ENCODE peak calls at places on chromosomes 6 and 20, in six cellular contexts. One of them, this sample, is unnamed.

GRCh38 chr20:64192406-64192805 is 28.2 kb downstream of the MYT1 start:
- DNase-seq in H1: peak; percentile 74
- DNase-seq in GM12891: no peak
- DNase-seq in K562: peak; percentile 39
- DNase-seq in GM12878: no peak
- DNase-seq in HepG2: no peak
- DNase-seq in this sample: no peak

GRCh38 chr20:20513720-20514119 is 145.8 kb downstream of the INSM1 start:
- DNase-seq in HepG2: no peak
- DNase-seq in K562: no peak
- DNase-seq in GM12891: no peak
- DNase-seq in H1: no peak
- DNase-seq in GM12878: no peak
- DNase-seq in this sample: no peak

GRCh38 chr6:113924199-113924791 is 46.7 kb downstream of the HDAC2 start:
- DNase-seq in GM12878: no peak
- DNase-seq in GM12891: no peak
- DNase-seq in HepG2: no peak
- DNase-seq in K562: no peak
- DNase-seq in H1: no peak
- DNase-seq in this sample: no peak

GRCh38 chr6:167558213-167558869 is 233.5 kb downstream of the TTLL2 start:
- DNase-seq in HepG2: no peak
- DNase-seq in GM12891: no peak
- DNase-seq in GM12878: no peak
- DNase-seq in K562: no peak
- DNase-seq in H1: no peak
- DNase-seq in this sample: no peak

GRCh38 chr6:157514659-157515496 is 133.9 kb downstream of the ZDHHC14 start:
- DNase-seq in K562: peak; percentile 96
- DNase-seq in GM12891: no peak
- DNase-seq in H1: no peak
- DNase-seq in HepG2: peak; percentile 75
- DNase-seq in GM12878: no peak
- DNase-seq in this sample: no peak

GRCh38 chr6:72218125-72218524 is 331.8 kb downstream of the RIMS1 start:
- DNase-seq in H1: peak; percentile 61
- DNase-seq in GM12891: no peak
- DNase-seq in K562: peak; percentile 5
- DNase-seq in HepG2: peak; percentile 17
- DNase-seq in GM12878: no peak
- DNase-seq in this sample: no peak

GRCh38 chr6:52697903-52698302 is 27.0 kb downstream of the TMEM14A start:
- DNase-seq in GM12878: no peak
- DNase-seq in K562: no peak
- DNase-seq in HepG2: no peak
- DNase-seq in GM12891: no peak
- DNase-seq in H1: no peak
- DNase-seq in this sample: no peak

GRCh38 chr6:155313602-155314091 is 637 bp downstream of the TFB1M start:
- DNase-seq in GM12891: no peak
- DNase-seq in H1: no peak
- DNase-seq in K562: no peak
- DNase-seq in HepG2: peak; percentile 65
- DNase-seq in GM12878: no peak
- DNase-seq in this sample: no peak

GRCh38 chr6:4891171-4891570 is 112.7 kb downstream of the RPP40 start:
- DNase-seq in HepG2: no peak
- DNase-seq in GM12891: no peak
- DNase-seq in GM12878: no peak
- DNase-seq in H1: no peak
- DNase-seq in K562: no peak
- DNase-seq in this sample: no peak

GRCh38 chr20:58141496-58141895 is 87.0 kb downstream of the ANKRD60 start:
- DNase-seq in K562: no peak
- DNase-seq in H1: no peak
- DNase-seq in GM12891: no peak
- DNase-seq in HepG2: no peak
- DNase-seq in GM12878: no peak
- DNase-seq in this sample: no peak

GRCh38 chr6:24603241-24603640 is 42.8 kb downstream of the KIAA0319 start:
- DNase-seq in HepG2: no peak
- DNase-seq in K562: no peak
- DNase-seq in H1: no peak
- DNase-seq in GM12878: no peak
- DNase-seq in GM12891: no peak
- DNase-seq in this sample: no peak

GRCh38 chr20:11101243-11101642 is 427.4 kb upstream of the JAG1 start:
- DNase-seq in HepG2: no peak
- DNase-seq in GM12878: no peak
- DNase-seq in K562: no peak
- DNase-seq in H1: no peak
- DNase-seq in GM12891: no peak
- DNase-seq in this sample: no peak

GRCh38 chr6:90197854-90198496 is 98.7 kb downstream of the BACH2 start:
- DNase-seq in HepG2: peak; percentile 16
- DNase-seq in H1: no peak
- DNase-seq in GM12878: no peak
- DNase-seq in GM12891: no peak
- DNase-seq in K562: no peak
- DNase-seq in this sample: no peak

GRCh38 chr6:129744201-129744879 is 34.4 kb upstream of the ARHGAP18 start:
- DNase-seq in H1: no peak
- DNase-seq in K562: no peak
- DNase-seq in GM12878: no peak
- DNase-seq in GM12891: no peak
- DNase-seq in HepG2: peak; percentile 76
- DNase-seq in this sample: no peak

GRCh38 chr6:170096191-170096802 is 194.6 kb downstream of the DLL1 start:
- DNase-seq in H1: peak; percentile 41
- DNase-seq in K562: no peak
- DNase-seq in HepG2: no peak
- DNase-seq in GM12891: no peak
- DNase-seq in GM12878: no peak
- DNase-seq in this sample: no peak

GRCh38 chr6:3538536-3538935 is 81.7 kb upstream of the SLC22A23 start:
- DNase-seq in GM12891: no peak
- DNase-seq in K562: no peak
- DNase-seq in H1: peak; percentile 26
- DNase-seq in GM12878: no peak
- DNase-seq in HepG2: no peak
- DNase-seq in this sample: no peak

GRCh38 chr20:44057698-44058675 is 129.0 kb downstream of the JPH2 start:
- DNase-seq in GM12891: no peak
- DNase-seq in K562: no peak
- DNase-seq in HepG2: no peak
- DNase-seq in H1: peak; percentile 33
- DNase-seq in GM12878: no peak
- DNase-seq in this sample: no peak

GRCh38 chr6:3759656-3760245 is 8.2 kb upstream of the PXDC1 start:
- DNase-seq in H1: no peak
- DNase-seq in HepG2: peak; percentile 43
- DNase-seq in K562: no peak
- DNase-seq in GM12878: no peak
- DNase-seq in GM12891: no peak
- DNase-seq in this sample: no peak

GRCh38 chr20:57751411-57751810 is 41.6 kb upstream of the PMEPA1 start:
- DNase-seq in H1: no peak
- DNase-seq in K562: no peak
- DNase-seq in GM12891: no peak
- DNase-seq in HepG2: no peak
- DNase-seq in GM12878: no peak
- DNase-seq in this sample: no peak

GRCh38 chr20:59559863-59560262 is 44.5 kb upstream of the PHACTR3 start:
- DNase-seq in GM12878: no peak
- DNase-seq in K562: no peak
- DNase-seq in H1: no peak
- DNase-seq in HepG2: no peak
- DNase-seq in GM12891: no peak
- DNase-seq in this sample: no peak

GRCh38 chr20:34222208-34222607 is 19.0 kb upstream of the ASIP start:
- DNase-seq in H1: no peak
- DNase-seq in HepG2: no peak
- DNase-seq in GM12891: no peak
- DNase-seq in GM12878: no peak
- DNase-seq in K562: no peak
- DNase-seq in this sample: no peak

GRCh38 chr20:20076297-20077065 is 24.1 kb downstream of the CFAP61 start:
- DNase-seq in H1: no peak
- DNase-seq in HepG2: no peak
- DNase-seq in GM12878: no peak
- DNase-seq in GM12891: no peak
- DNase-seq in K562: no peak
- DNase-seq in this sample: no peak

GRCh38 chr6:33247977-33248642 is 23.6 kb downstream of the VPS52 start:
- DNase-seq in H1: peak; percentile 98
- DNase-seq in HepG2: peak; percentile 80
- DNase-seq in K562: peak; percentile 82
- DNase-seq in GM12891: peak; percentile 56
- DNase-seq in GM12878: peak; percentile 67
- DNase-seq in this sample: peak; percentile 66

GRCh38 chr20:23227976-23228375 is 122.6 kb upstream of the NXT1 start:
- DNase-seq in K562: no peak
- DNase-seq in H1: no peak
- DNase-seq in GM12878: no peak
- DNase-seq in GM12891: no peak
- DNase-seq in HepG2: peak; percentile 28
- DNase-seq in this sample: no peak

GRCh38 chr6:165843121-165843520 is 180.1 kb upstream of the PDE10A start:
- DNase-seq in K562: no peak
- DNase-seq in GM12878: no peak
- DNase-seq in H1: no peak
- DNase-seq in HepG2: no peak
- DNase-seq in GM12891: no peak
- DNase-seq in this sample: no peak

GRCh38 chr6:149766156-149766768 is 16.7 kb downstream of the PCMT1 start:
- DNase-seq in GM12878: no peak
- DNase-seq in H1: no peak
- DNase-seq in GM12891: no peak
- DNase-seq in K562: no peak
- DNase-seq in HepG2: no peak
- DNase-seq in this sample: no peak

GRCh38 chr6:160088069-160088773 is 33.4 kb upstream of the SLC22A1 start:
- DNase-seq in K562: peak; percentile 43
- DNase-seq in H1: peak; percentile 69
- DNase-seq in GM12878: no peak
- DNase-seq in GM12891: no peak
- DNase-seq in HepG2: peak; percentile 33
- DNase-seq in this sample: no peak

GRCh38 chr6:154532426-154532825 is 21.9 kb upstream of the CNKSR3 start:
- DNase-seq in K562: no peak
- DNase-seq in GM12878: no peak
- DNase-seq in GM12891: no peak
- DNase-seq in HepG2: no peak
- DNase-seq in H1: no peak
- DNase-seq in this sample: no peak

GRCh38 chr6:138572200-138572875 is 73.0 kb upstream of the NHSL1 start:
- DNase-seq in H1: peak; percentile 64
- DNase-seq in GM12878: no peak
- DNase-seq in HepG2: peak; percentile 97
- DNase-seq in K562: no peak
- DNase-seq in GM12891: no peak
- DNase-seq in this sample: no peak
- TF ChIP-seq POLR2AphosphoS5 in H1: peak; percentile 25
- TF ChIP-seq POLR2AphosphoS5 in GM12878: no peak
- TF ChIP-seq POLR2AphosphoS5 in HepG2: peak; percentile 96
- TF ChIP-seq POLR2AphosphoS5 in K562: no peak
- TF ChIP-seq POLR2AphosphoS5 in GM12891: no peak
- TF ChIP-seq POLR2AphosphoS5 in this sample: no peak

GRCh38 chr6:98678481-98678880 is 155.9 kb upstream of the POU3F2 start:
- DNase-seq in GM12878: no peak
- DNase-seq in HepG2: no peak
- DNase-seq in GM12891: no peak
- DNase-seq in K562: no peak
- DNase-seq in H1: no peak
- DNase-seq in this sample: no peak
- TF ChIP-seq POLR2A in GM12878: no peak
- TF ChIP-seq POLR2A in HepG2: no peak
- TF ChIP-seq POLR2A in GM12891: no peak
- TF ChIP-seq POLR2A in K562: no peak
- TF ChIP-seq POLR2A in H1: no peak
- TF ChIP-seq POLR2A in this sample: no peak

GRCh38 chr6:106692112-106692822 is 62.9 kb downstream of the QRSL1 start:
- DNase-seq in HepG2: no peak
- DNase-seq in GM12891: no peak
- DNase-seq in K562: no peak
- DNase-seq in GM12878: no peak
- DNase-seq in H1: no peak
- DNase-seq in this sample: no peak
- TF ChIP-seq TAF1 in HepG2: no peak
- TF ChIP-seq TAF1 in GM12891: no peak
- TF ChIP-seq TAF1 in K562: no peak
- TF ChIP-seq TAF1 in GM12878: no peak
- TF ChIP-seq TAF1 in H1: peak; percentile 20
- TF ChIP-seq TAF1 in this sample: no peak

GRCh38 chr6:109442393-109442924 is 1.9 kb downstream of the SMPD2 start:
- DNase-seq in GM12878: no peak
- DNase-seq in GM12891: no peak
- DNase-seq in HepG2: no peak
- DNase-seq in H1: no peak
- DNase-seq in K562: no peak
- DNase-seq in this sample: no peak
- TF ChIP-seq POLR2AphosphoS5 in GM12878: peak; percentile 57
- TF ChIP-seq POLR2AphosphoS5 in GM12891: no peak
- TF ChIP-seq POLR2AphosphoS5 in HepG2: no peak
- TF ChIP-seq POLR2AphosphoS5 in H1: peak; percentile 30
- TF ChIP-seq POLR2AphosphoS5 in K562: no peak
- TF ChIP-seq POLR2AphosphoS5 in this sample: no peak

GRCh38 chr20:50193169-50193850 is 2.7 kb downstream of the CEBPB start:
- DNase-seq in GM12891: no peak
- DNase-seq in HepG2: no peak
- DNase-seq in K562: peak; percentile 60
- DNase-seq in H1: no peak
- DNase-seq in GM12878: no peak
- DNase-seq in this sample: no peak
- TF ChIP-seq POLR2A in GM12891: no peak
- TF ChIP-seq POLR2A in HepG2: peak; percentile 64
- TF ChIP-seq POLR2A in K562: no peak
- TF ChIP-seq POLR2A in H1: no peak
- TF ChIP-seq POLR2A in GM12878: no peak
- TF ChIP-seq POLR2A in this sample: no peak

This sample was measured in GM12892.